ENCODE peak calls at places on chromosomes 11 and 22, in five cellular contexts. U is K562, T is GM12878, L is GM12891, K is HepG2. N is an unnamed sample.

GRCh38 chr11:105960252-105961245 is 61.5 kb downstream of the MSANTD4 start:
- DNase-seq in U (peak), T (no peak), L (no peak), K (peak), N (no peak)

GRCh38 chr11:68749501-68750196 is 1.7 kb downstream of the TESMIN start:
- DNase-seq in U (no peak), T (no peak), L (no peak), K (no peak), N (no peak)

GRCh38 chr11:60363542-60364525 is 14.5 kb upstream of the MS4A7 start:
- DNase-seq in U (peak), T (peak), L (peak), K (peak), N (peak)

GRCh38 chr11:114165326-114166230 is 106.1 kb downstream of the ZBTB16 start:
- DNase-seq in U (no peak), T (no peak), L (no peak), K (no peak), N (no peak)

GRCh38 chr11:16881074-16881709 is 133.0 kb downstream of the PLEKHA7 start:
- DNase-seq in U (peak), T (no peak), L (no peak), K (no peak), N (no peak)

GRCh38 chr11:114738954-114739353 is 60.6 kb downstream of the NXPE2 start:
- DNase-seq in U (peak), T (no peak), L (peak), K (peak), N (no peak)

GRCh38 chr11:64287676-64288352 is 2.2 kb downstream of the GPR137 start:
- DNase-seq in U (no peak), T (no peak), L (no peak), K (no peak), N (no peak)

GRCh38 chr11:46069595-46069994 is 51.7 kb downstream of the PHF21A start:
- DNase-seq in U (no peak), T (no peak), L (no peak), K (no peak), N (no peak)

GRCh38 chr11:26228778-26229177 is 103.2 kb upstream of the ANO3 start:
- DNase-seq in U (no peak), T (no peak), L (no peak), K (no peak), N (no peak)

GRCh38 chr11:69099193-69099592 is 50.5 kb downstream of the TPCN2 start:
- DNase-seq in U (no peak), T (no peak), L (no peak), K (no peak), N (no peak)

GRCh38 chr11:75734491-75735180 is 17.0 kb downstream of the MOGAT2 start:
- DNase-seq in U (no peak), T (no peak), L (no peak), K (peak), N (no peak)

GRCh38 chr11:75780888-75781287 is 12.3 kb downstream of the DGAT2 start:
- DNase-seq in U (no peak), T (no peak), L (no peak), K (no peak), N (no peak)

GRCh38 chr11:112834277-112834755 is 126.9 kb upstream of the NCAM1 start:
- DNase-seq in U (no peak), T (no peak), L (no peak), K (no peak), N (no peak)

GRCh38 chr11:33135768-33136443 is 25.4 kb downstream of the CSTF3 start:
- DNase-seq in U (no peak), T (no peak), L (no peak), K (no peak), N (no peak)

GRCh38 chr11:93024376-93024775 is 54.9 kb downstream of the MTNR1B start:
- DNase-seq in U (no peak), T (no peak), L (no peak), K (no peak), N (no peak)

GRCh38 chr11:65355776-65356393 is 1.3 kb downstream of the TIGD3 start:
- DNase-seq in U (no peak), T (no peak), L (no peak), K (no peak), N (no peak)

GRCh38 chr11:116082256-116082655 is 578.0 kb upstream of the CADM1 start:
- DNase-seq in U (no peak), T (no peak), L (no peak), K (no peak), N (no peak)

GRCh38 chr11:83918471-83918870 is 632.3 kb upstream of the CCDC90B start:
- DNase-seq in U (no peak), T (no peak), L (no peak), K (no peak), N (no peak)

GRCh38 chr11:82703226-82703625 is 30.4 kb downstream of the FAM181B start:
- DNase-seq in U (no peak), T (no peak), L (no peak), K (no peak), N (no peak)

GRCh38 chr22:19942886-19943664 is 1.5 kb upstream of the TXNRD2 start:
- DNase-seq in U (no peak), T (no peak), L (no peak), K (peak), N (no peak)
- TF ChIP-seq POLR2A in U (no peak), T (no peak), L (no peak), K (no peak), N (no peak)

DNA sequence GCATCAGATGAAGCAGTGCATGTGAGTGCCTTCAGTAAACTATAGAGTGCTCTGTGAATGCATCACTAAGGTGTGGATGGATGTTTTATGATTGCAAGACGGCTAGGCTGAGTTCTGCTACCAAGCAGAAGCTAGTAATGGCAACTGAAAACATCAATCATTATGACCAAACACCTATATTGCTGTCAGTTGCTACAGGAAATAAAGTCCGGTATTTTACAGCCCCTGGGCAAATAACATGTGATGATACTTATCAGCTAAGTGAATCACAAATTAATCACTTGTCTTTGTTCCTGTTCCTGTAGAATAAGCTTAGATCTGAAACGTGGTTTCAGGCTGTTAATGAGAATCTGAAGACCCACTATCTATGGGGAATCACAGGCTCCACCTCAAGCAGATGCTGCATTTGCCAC is 253.9 kb upstream of the PITPNB start:
- DNase-seq in U (no peak), T (no peak), L (no peak), K (no peak), N (no peak)
- TF ChIP-seq POLR2AphosphoS5 in U (no peak), T (no peak), L (no peak), K (no peak), N (no peak)

GRCh38 chr11:20208622-20209090 is 48.4 kb upstream of the DBX1 start:
- DNase-seq in U (no peak), T (no peak), L (no peak), K (no peak), N (no peak)
- TF ChIP-seq TAF1 in U (no peak), T (no peak), L (no peak), K (no peak), N (no peak)

GRCh38 chr11:117230981-117231636 is 764 bp downstream of the PCSK7 start:
- DNase-seq in U (no peak), T (no peak), L (no peak), K (no peak), N (no peak)

GRCh38 chr11:117232911-117233409 is 489 bp downstream of the RNF214 start:
- DNase-seq in U (no peak), T (no peak), L (peak), K (no peak), N (peak)

GRCh38 chr11:117230286-117230961 is 1.4 kb downstream of the PCSK7 start:
- DNase-seq in U (no peak), T (peak), L (peak), K (no peak), N (peak)

GRCh38 chr11:117231637-117232021 is 244 bp downstream of the PCSK7 start:
- DNase-seq in U (no peak), T (no peak), L (no peak), K (no peak), N (no peak)

GRCh38 chr11:117232022-117232878 is at the start of the genes PCSK7 and RNF214:
- DNase-seq in U (peak), T (peak), L (peak), K (peak), N (peak)
- TF ChIP-seq POLR2A in U (peak), T (peak), L (no peak), K (peak), N (peak)

GRCh38 chr22:27299181-27300085 is 502.1 kb downstream of the MN1 start:
- DNase-seq in U (peak), T (no peak), L (no peak), K (no peak), N (no peak)
- TF ChIP-seq POLR2AphosphoS5 in U (no peak), T (no peak), L (no peak), K (no peak), N (no peak)

GRCh38 chr22:24105018-24105360 is 76.3 kb upstream of the SUSD2 start:
- DNase-seq in U (no peak), T (no peak), L (no peak), K (no peak), N (no peak)
- TF ChIP-seq TAF1 in U (no peak), T (no peak), L (no peak), K (no peak), N (no peak)

GRCh38 chr22:19986011-19986409 is 30.6 kb downstream of the ARVCF start:
- DNase-seq in U (no peak), T (no peak), L (no peak), K (no peak), N (no peak)

GRCh38 chr22:19987394-19988306 is 29.0 kb downstream of the ARVCF start:
- DNase-seq in U (peak), T (no peak), L (no peak), K (no peak), N (no peak)

GRCh38 chr22:19984851-19985811 is 31.5 kb downstream of the ARVCF start:
- DNase-seq in U (no peak), T (no peak), L (no peak), K (no peak), N (no peak)

GRCh38 chr22:19988331-19988808 is 28.3 kb downstream of the ARVCF start:
- DNase-seq in U (no peak), T (no peak), L (no peak), K (no peak), N (no peak)

GRCh38 chr22:19986410-19987341 is 29.9 kb downstream of the ARVCF start:
- DNase-seq in U (peak), T (no peak), L (peak), K (peak), N (peak)
- TF ChIP-seq POLR2A in U (peak), T (no peak), L (no peak), K (peak), N (no peak)

DNA sequence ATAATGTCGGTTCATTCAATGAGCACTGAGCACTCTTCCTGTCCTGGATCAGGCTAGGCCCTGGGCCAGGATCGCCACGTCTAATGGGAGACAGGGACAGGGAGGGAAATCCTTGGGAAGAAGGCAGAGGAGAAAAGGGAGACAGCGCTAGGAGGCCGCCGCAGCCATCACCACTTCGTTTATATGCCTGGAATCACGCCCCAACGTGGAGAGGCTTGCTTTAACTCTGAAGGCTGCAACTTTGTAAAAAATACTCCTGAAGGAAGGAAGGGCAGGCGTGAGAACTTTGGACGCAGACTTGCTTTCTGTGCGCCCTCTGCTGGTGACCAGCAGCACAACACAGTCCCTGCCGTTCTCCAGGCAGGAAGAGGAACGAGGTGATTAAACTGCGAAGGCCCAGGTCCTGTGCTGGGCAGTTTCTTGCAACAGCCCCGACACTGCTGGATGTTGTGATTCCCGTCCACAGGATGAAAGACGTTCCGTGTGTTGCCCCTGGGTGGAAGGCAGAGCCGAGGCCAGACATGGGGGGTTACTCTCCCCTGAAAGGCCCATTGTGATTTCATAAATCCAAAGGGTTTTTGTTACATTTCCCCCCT is 22.1 kb downstream of the RIBC2 start:
- DNase-seq in U (peak), T (peak), L (peak), K (peak), N (peak)
- TF ChIP-seq POLR2AphosphoS5 in U (no peak), T (no peak), L (no peak), K (peak), N (no peak)